ENCODE peak calls at places on chromosomes 3 and 15, in eight cellular contexts. K is GM12865, D is fibroblast of the aortic adventitia, N is breast epithelium, H is epithelial cell of esophagus, R is pancreas, U is spleen, V is HFF-Myc. C is an unnamed sample.

GRCh38 chr15:90620379-90621134 is 90.8 kb downstream of the CRTC3 start:
- DNase-seq in V (no peak), R (no peak), N (no peak), U (no peak), D (no peak), K (peak), H (no peak), C (peak)

GRCh38 chr3:124234852-124235252 is 242.9 kb upstream of the ROPN1 start:
- DNase-seq in V (no peak), H (no peak), D (no peak), R (no peak), K (no peak), N (no peak), U (peak), C (no peak)

GRCh38 chr15:80591471-80591870 is 103.6 kb upstream of the ABHD17C start:
- DNase-seq in H (no peak), V (no peak), D (no peak), U (no peak), R (no peak), N (no peak), K (no peak), C (no peak)

GRCh38 chr15:42073418-42073817 is 20.9 kb downstream of the PLA2G4D start:
- DNase-seq in U (no peak), H (no peak), V (no peak), K (no peak), R (no peak), N (no peak), D (no peak), C (no peak)

GRCh38 chr3:5250467-5251195 is 63.1 kb downstream of the EDEM1 start:
- DNase-seq in R (no peak), U (no peak), V (no peak), D (no peak), H (peak), N (peak), K (no peak), C (no peak)

GRCh38 chr3:44468572-44469520 is 8.6 kb downstream of the ZNF445 start:
- DNase-seq in H (peak), D (peak), N (no peak), K (no peak), U (no peak), V (no peak), R (no peak), C (no peak)

GRCh38 chr3:30934208-30934550 is 39.7 kb upstream of the GADL1 start:
- DNase-seq in D (peak), K (peak), R (no peak), N (no peak), U (no peak), V (peak), H (peak), C (no peak)

GRCh38 chr3:110166791-110167190 is 829.4 kb upstream of the DPPA4 start:
- DNase-seq in N (no peak), H (no peak), R (no peak), K (no peak), V (no peak), U (no peak), D (no peak), C (no peak)

GRCh38 chr15:56794923-56795329 is 61.6 kb upstream of the ZNF280D start:
- DNase-seq in H (no peak), D (no peak), U (no peak), K (no peak), N (no peak), V (no peak), R (no peak), C (no peak)

GRCh38 chr15:63038926-63039673 is 3.4 kb upstream of the TPM1 start:
- DNase-seq in R (no peak), V (no peak), N (no peak), H (peak), U (no peak), K (no peak), D (peak), C (no peak)

GRCh38 chr3:160413613-160414248 is 14.3 kb downstream of the SMC4 start:
- DNase-seq in V (peak), U (peak), N (no peak), K (peak), R (no peak), D (peak), H (peak), C (peak)

GRCh38 chr3:181724432-181724740 is 12.7 kb downstream of the SOX2 start:
- DNase-seq in V (no peak), U (no peak), N (no peak), D (no peak), K (no peak), H (no peak), R (no peak), C (no peak)

GRCh38 chr15:36644156-36644896 is 64.9 kb downstream of the CDIN1 start:
- DNase-seq in R (no peak), N (no peak), V (no peak), K (no peak), H (no peak), D (no peak), U (no peak), C (no peak)

GRCh38 chr15:80619677-80620076 is 75.4 kb upstream of the ABHD17C start:
- DNase-seq in V (no peak), H (peak), R (no peak), N (no peak), D (peak), K (no peak), U (no peak), C (no peak)

GRCh38 chr3:36777424-36778218 is 13.3 kb upstream of the DCLK3 start:
- DNase-seq in N (no peak), V (no peak), U (no peak), H (no peak), K (no peak), D (no peak), R (no peak), C (no peak)

GRCh38 chr3:109059289-109059688 is 58.6 kb downstream of the MORC1 start:
- DNase-seq in K (peak), V (no peak), N (no peak), D (no peak), H (no peak), R (no peak), U (no peak), C (no peak)

GRCh38 chr3:9912294-9912935 is 4.5 kb upstream of the IL17RC start:
- DNase-seq in V (no peak), R (no peak), N (no peak), H (peak), U (no peak), K (no peak), D (peak), C (no peak)

GRCh38 chr3:193829781-193830180 is 236.8 kb downstream of the OPA1 start:
- DNase-seq in D (no peak), V (no peak), U (no peak), N (peak), K (no peak), H (peak), R (no peak), C (no peak)

GRCh38 chr3:168094877-168095610 is 680 bp downstream of the GOLIM4 start:
- DNase-seq in N (peak), H (peak), R (peak), K (peak), V (peak), U (peak), D (peak), C (peak)

GRCh38 chr15:43347114-43347513 is 16.7 kb upstream of the LCMT2 start:
- DNase-seq in H (no peak), U (no peak), N (no peak), V (no peak), R (no peak), D (no peak), K (no peak), C (no peak)

GRCh38 chr3:187293514-187293870 is 2.0 kb upstream of the MASP1 start:
- DNase-seq in D (no peak), V (no peak), N (no peak), H (no peak), R (no peak), K (no peak), U (no peak), C (no peak)

DNA sequence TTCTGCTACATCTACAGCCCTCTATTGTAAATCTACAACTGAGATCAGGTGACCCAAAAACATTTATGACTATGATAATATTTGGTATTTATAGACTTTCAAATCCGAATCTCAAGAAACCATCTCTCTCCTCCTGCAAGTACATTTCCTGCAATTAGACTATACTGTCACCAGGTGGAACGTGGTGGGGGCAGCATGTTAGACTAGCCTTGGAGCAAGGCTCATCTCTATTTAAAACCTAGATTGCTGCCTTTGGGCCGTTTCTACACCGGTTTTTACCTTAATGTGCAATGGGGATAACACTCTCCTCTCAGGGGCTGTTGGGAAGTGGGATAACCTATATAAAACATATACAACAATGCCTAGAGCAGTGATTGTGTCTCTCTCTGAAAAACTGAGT is 3.8 kb upstream of the KATNBL1 start:
- DNase-seq in V (no peak), H (no peak), K (no peak), R (no peak), U (no peak), D (no peak), N (no peak), C (no peak)
- TF ChIP-seq CTCF in V (no peak), H (no peak), K (no peak), R (no peak), U (no peak), D (no peak), N (no peak), C (no peak)

GRCh38 chr15:29105151-29105785 is 164.4 kb downstream of the NSMCE3 start:
- DNase-seq in D (no peak), H (no peak), K (no peak), R (no peak), V (no peak), N (no peak), U (peak), C (no peak)

GRCh38 chr15:29103825-29104565 is 165.6 kb downstream of the NSMCE3 start:
- DNase-seq in V (peak), H (peak), R (peak), U (peak), K (peak), N (peak), D (peak), C (no peak)

GRCh38 chr15:29104566-29104880 is 165.1 kb downstream of the NSMCE3 start:
- DNase-seq in K (no peak), U (peak), D (no peak), N (no peak), R (no peak), H (no peak), V (no peak), C (no peak)

GRCh38 chr15:29101491-29101890 is 168.1 kb downstream of the NSMCE3 start:
- DNase-seq in V (no peak), K (no peak), N (no peak), U (peak), D (no peak), H (no peak), R (no peak), C (no peak)

GRCh38 chr15:29102911-29103824 is 166.5 kb downstream of the NSMCE3 start:
- DNase-seq in K (no peak), U (peak), H (peak), V (no peak), N (no peak), R (peak), D (no peak), C (no peak)
- H3K4me3 ChIP-seq in K (no peak), U (no peak), H (no peak), V (peak), N (peak), R (no peak), D (peak), C (no peak)

DNA sequence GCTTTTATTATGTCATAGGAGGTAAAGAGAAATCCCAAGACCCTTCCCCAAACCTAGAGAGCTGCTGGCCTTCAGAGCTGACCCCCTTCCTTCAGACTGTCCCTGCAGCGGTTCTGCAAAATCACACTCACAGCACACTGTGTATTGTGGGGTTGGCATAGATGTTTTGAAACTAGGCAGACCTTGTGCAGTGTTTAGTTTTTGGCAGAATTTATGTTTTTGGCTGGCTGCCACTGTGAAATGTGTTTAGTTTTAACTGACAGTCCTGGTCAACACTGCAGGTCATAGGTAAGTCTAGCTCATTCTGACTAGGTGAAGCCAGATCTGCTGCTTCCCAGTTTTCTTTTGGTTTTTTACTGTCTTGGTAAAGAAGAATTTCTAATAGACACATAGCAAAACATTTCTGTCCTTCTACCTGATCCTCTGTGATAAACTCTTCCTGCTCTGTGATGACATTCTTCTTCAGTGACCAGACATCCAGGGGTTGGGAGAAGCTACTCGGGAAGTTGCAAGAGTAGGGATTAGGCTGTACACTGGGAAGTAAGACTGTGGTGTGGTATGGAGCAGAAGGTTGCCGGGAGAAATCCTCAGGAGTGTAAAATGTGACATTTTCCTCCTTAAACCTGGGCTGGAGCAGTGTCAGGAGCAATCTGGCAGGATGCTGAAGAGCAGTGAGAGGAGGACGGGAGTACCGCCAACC is 209.6 kb upstream of the MCTP2 start:
- DNase-seq in H (no peak), R (no peak), N (no peak), U (no peak), D (peak), V (no peak), K (no peak), C (no peak)
- TF ChIP-seq CTCF in H (no peak), R (no peak), N (no peak), U (no peak), D (no peak), V (no peak), K (no peak), C (no peak)

DNA sequence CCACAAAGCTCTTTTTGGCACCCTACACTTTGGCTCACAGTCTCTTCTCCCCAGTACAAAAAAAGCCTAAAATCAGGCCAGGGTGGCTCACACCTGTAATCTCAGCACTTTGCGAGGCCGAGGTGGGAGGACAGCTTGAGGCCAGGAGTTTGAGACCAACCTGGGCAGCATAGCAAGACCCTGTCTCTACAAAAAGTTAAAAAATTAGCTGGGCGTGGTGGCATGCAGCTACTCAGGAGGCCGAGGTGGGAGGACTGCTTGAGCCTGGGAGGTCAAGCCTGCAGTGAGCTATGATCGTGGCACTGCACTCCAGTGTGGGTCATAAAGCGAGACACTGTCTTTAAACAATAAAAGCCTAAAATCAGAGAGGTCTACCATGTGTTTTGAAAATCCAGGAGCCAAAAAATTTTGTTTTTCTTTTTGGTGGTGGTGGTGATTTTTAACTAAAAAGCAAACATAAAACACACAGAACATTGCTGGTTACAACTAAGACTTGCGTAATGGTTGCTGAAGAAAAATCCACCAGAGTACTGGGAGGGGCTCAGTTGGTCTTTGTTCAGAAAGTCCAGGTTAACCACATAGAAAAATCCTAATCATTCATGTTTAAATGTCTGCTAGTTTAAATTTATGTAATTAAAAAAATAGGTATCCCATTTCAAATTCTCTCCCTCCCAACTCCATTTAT is 1.6 kb upstream of the MAN2C1 start:
- DNase-seq in H (no peak), R (no peak), D (no peak), U (no peak), N (no peak), V (no peak), K (no peak), C (no peak)
- H3K4me3 ChIP-seq in H (no peak), R (no peak), D (no peak), U (no peak), N (no peak), V (no peak), K (no peak), C (no peak)

GRCh38 chr15:39887832-39888231 is 32.2 kb downstream of the GPR176 start:
- DNase-seq in K (peak), D (peak), R (no peak), N (no peak), V (no peak), H (peak), U (no peak), C (no peak)
- TF ChIP-seq CTCF in K (peak), D (peak), R (no peak), N (no peak), V (peak), H (peak), U (no peak), C (peak)

DNA sequence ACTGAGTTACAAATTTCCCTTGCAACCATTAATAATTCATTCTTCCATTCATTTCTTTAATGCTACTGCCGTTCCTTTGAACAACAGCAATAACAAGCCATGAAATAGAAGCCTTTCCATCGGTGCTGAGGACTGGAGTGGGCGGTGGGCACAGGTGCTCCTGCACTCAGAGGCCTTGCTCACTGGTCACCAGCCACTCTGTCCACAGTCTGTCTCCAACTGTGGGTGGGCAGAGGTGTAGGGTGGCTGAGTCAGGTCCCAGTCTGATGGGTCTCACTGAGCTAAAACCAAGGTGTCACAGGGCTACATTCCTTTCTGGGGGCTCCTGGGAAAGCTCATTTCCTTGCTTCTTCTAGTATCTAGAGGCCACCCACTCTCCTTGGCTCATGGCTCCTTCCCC is 6.3 kb upstream of the FAM3D start:
- DNase-seq in K (no peak), V (no peak), H (no peak), D (no peak), N (no peak), R (no peak), U (no peak), C (no peak)
- H3K4me3 ChIP-seq in K (no peak), V (no peak), H (no peak), D (no peak), N (no peak), R (no peak), U (no peak), C (no peak)

GRCh38 chr15:65026756-65027155 is 2.7 kb downstream of the MTFMT start:
- DNase-seq in U (no peak), K (no peak), R (no peak), N (no peak), H (no peak), V (no peak), D (no peak), C (no peak)

GRCh38 chr15:65020419-65020818 is 9.0 kb downstream of the MTFMT start:
- DNase-seq in D (no peak), N (no peak), R (no peak), V (no peak), H (no peak), K (no peak), U (no peak), C (no peak)

DNA sequence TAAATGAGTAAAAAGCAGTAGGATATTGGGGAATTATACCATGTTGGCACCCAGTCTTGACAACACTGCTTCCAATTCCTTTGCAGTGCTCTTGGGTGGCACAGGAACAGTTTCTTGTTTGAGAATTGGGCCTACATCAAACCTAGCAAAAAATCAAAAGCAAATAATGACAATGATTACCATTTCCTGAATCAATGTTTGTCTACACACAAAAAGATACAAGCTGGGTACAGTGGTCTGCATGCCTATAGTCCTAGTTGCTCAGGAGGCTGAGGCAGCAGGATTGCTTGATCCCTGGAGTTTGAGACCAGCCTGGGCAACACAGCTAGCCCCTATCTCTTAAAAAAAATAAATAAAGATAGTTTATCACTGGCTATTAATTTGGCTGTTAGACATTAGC is 8.0 kb downstream of the MTFMT start:
- DNase-seq in N (no peak), V (no peak), U (no peak), D (no peak), H (no peak), R (no peak), K (no peak), C (no peak)
- TF ChIP-seq CTCF in N (no peak), V (no peak), U (no peak), D (no peak), H (no peak), R (no peak), K (no peak), C (no peak)

GRCh38 chr15:72319985-72320671 is at the start of gene CELF6:
- DNase-seq in R (peak), U (peak), N (peak), K (peak), H (peak), D (peak), V (no peak), C (peak)
- H3K4me3 ChIP-seq in R (peak), U (peak), N (peak), K (peak), H (peak), D (peak), V (peak), C (peak)